ENCODE peak calls at places on chromosomes 3 and 15, in five cellular contexts. G is Calu3, Q is renal cortical epithelial cell, F is NCI-H1930, V is heart left ventricle. O is an unnamed sample.

GRCh38 chr15:53830707-53831386 is 71.4 kb upstream of the WDR72 start:
- DNase-seq in V (no peak), G (peak), F (no peak), Q (peak), O (no peak)

GRCh38 chr3:138938056-138938876 is 8.7 kb downstream of the FOXL2 start:
- DNase-seq in V (no peak), G (no peak), Q (no peak), F (no peak), O (peak)

GRCh38 chr3:53938645-53939044 is 47.0 kb upstream of the SELENOK start:
- DNase-seq in Q (peak), G (peak), F (peak), V (no peak), O (peak)

GRCh38 chr3:64612082-64612860 is 75.5 kb downstream of the ADAMTS9 start:
- DNase-seq in F (no peak), V (peak), G (no peak), Q (peak), O (no peak)

GRCh38 chr3:39383913-39384664 is 919 bp downstream of the SLC25A38 start:
- DNase-seq in F (no peak), V (peak), Q (peak), G (peak), O (peak)

GRCh38 chr3:2837233-2837632 is 272.9 kb downstream of the IL5RA start:
- DNase-seq in V (no peak), G (no peak), F (no peak), Q (no peak), O (no peak)

GRCh38 chr15:63015618-63016017 is 26.9 kb upstream of the TPM1 start:
- DNase-seq in V (no peak), F (no peak), G (peak), Q (peak), O (no peak)

GRCh38 chr15:60381148-60381788 is 16.5 kb downstream of the ANXA2 start:
- DNase-seq in V (no peak), Q (peak), G (no peak), F (no peak), O (no peak)

GRCh38 chr3:52367891-52368880 is 52.1 kb downstream of the DNAH1 start:
- DNase-seq in V (no peak), G (no peak), F (no peak), Q (no peak), O (no peak)

GRCh38 chr3:124514681-124515080 is 215.6 kb upstream of the UMPS start:
- DNase-seq in F (no peak), G (no peak), Q (peak), V (no peak), O (no peak)

GRCh38 chr15:41530363-41530956 is 13.6 kb downstream of the RPAP1 start:
- DNase-seq in F (no peak), V (no peak), Q (no peak), G (no peak), O (no peak)